ENCODE peak calls at places on chromosome 7, in ten cellular contexts. E is bronchial epithelial cell, M is uterus, F is prostate gland, S is esophagus muscularis mucosa, N is psoas muscle, W is heart right ventricle, R is tibial nerve, O is ovary, A is spleen. T is an unnamed sample.

GRCh38 chr7:151658778-151659177 is 139.1 kb upstream of the RHEB start:
- DNase-seq in S (no peak), F (no peak), E (peak; percentile 42), N (no peak), M (no peak), R (no peak), W (no peak), A (no peak), O (no peak), T (peak; percentile 51)

GRCh38 chr7:84524714-84525694 is 330.4 kb upstream of the SEMA3A start:
- DNase-seq in O (no peak), A (no peak), F (no peak), M (no peak), E (peak; percentile 93), N (no peak), W (no peak), S (no peak), R (no peak), T (peak; percentile 89)

GRCh38 chr7:102433319-102434038 is at the start of gene ORAI2:
- DNase-seq in O (peak; percentile 91), F (peak; percentile 74), E (no peak), W (peak; percentile 78), M (peak; percentile 76), R (peak; percentile 50), N (peak; percentile 83), S (no peak), A (peak; percentile 98), T (peak; percentile 43)

GRCh38 chr7:78714302-78714857 is 739.1 kb downstream of the MAGI2 start:
- DNase-seq in S (no peak), R (no peak), W (no peak), M (no peak), N (no peak), O (no peak), F (no peak), A (no peak), E (no peak), T (no peak)

GRCh38 chr7:30157217-30157616 is 22.4 kb downstream of the MTURN start:
- DNase-seq in A (no peak), M (no peak), N (no peak), E (no peak), O (no peak), F (no peak), R (no peak), W (no peak), S (no peak), T (no peak)

GRCh38 chr7:131699323-131699722 is 142.9 kb upstream of the PODXL start:
- DNase-seq in A (no peak), E (no peak), R (no peak), M (no peak), S (no peak), O (no peak), W (no peak), F (no peak), N (no peak), T (no peak)

GRCh38 chr7:90836937-90837336 is 240.8 kb downstream of the CDK14 start:
- DNase-seq in E (no peak), R (no peak), S (no peak), F (no peak), A (no peak), O (no peak), W (no peak), M (no peak), N (no peak), T (no peak)

GRCh38 chr7:36747251-36747968 is 23.1 kb upstream of the AOAH start:
- DNase-seq in N (no peak), O (no peak), W (no peak), A (no peak), F (no peak), E (peak; percentile 9), M (no peak), R (no peak), S (no peak), T (peak; percentile 23)

GRCh38 chr7:130874071-130874915 is 140.3 kb upstream of the KLF14 start:
- DNase-seq in A (no peak), N (no peak), F (no peak), S (no peak), R (no peak), M (no peak), W (no peak), E (no peak), O (no peak), T (peak; percentile 32)

GRCh38 chr7:1946025-1946424 is 275.9 kb downstream of the ELFN1 start:
- DNase-seq in R (no peak), W (no peak), E (no peak), M (no peak), O (no peak), F (no peak), S (no peak), N (peak; percentile 4), A (peak; percentile 61), T (no peak)

GRCh38 chr7:116393654-116394053 is 105.9 kb upstream of the CAV2 start:
- DNase-seq in S (no peak), R (no peak), O (no peak), A (no peak), N (peak; percentile 27), M (peak; percentile 44), F (no peak), W (peak; percentile 66), E (peak; percentile 78), T (peak; percentile 48)

GRCh38 chr7:143345428-143345900 is 17.0 kb downstream of the FAM131B start:
- DNase-seq in A (peak; percentile 90), F (no peak), S (no peak), W (no peak), O (peak; percentile 49), N (peak; percentile 30), R (no peak), M (no peak), E (peak; percentile 50), T (peak; percentile 33)

GRCh38 chr7:1758417-1758858 is 88.4 kb downstream of the ELFN1 start:
- DNase-seq in A (peak; percentile 72), S (no peak), R (no peak), E (peak; percentile 18), F (peak; percentile 30), N (no peak), O (no peak), M (no peak), W (peak; percentile 46), T (peak; percentile 50)

GRCh38 chr7:50552139-50552538 is 13.1 kb downstream of the DDC start:
- DNase-seq in F (no peak), O (no peak), S (no peak), A (no peak), M (no peak), E (no peak), W (no peak), N (no peak), R (no peak), T (no peak)

GRCh38 chr7:73978681-73979563 is 49.1 kb upstream of the ELN start:
- DNase-seq in O (peak; percentile 35), N (peak; percentile 69), W (peak; percentile 46), A (peak; percentile 79), R (peak; percentile 35), M (peak; percentile 26), S (peak; percentile 88), F (no peak), E (peak; percentile 20), T (peak; percentile 86)
- TF ChIP-seq CTCF in O (no peak), N (peak; percentile 62), W (peak; percentile 41), A (peak; percentile 36), R (no peak), M (no peak), S (no peak), F (peak; percentile 37), E (peak; percentile 46), T (peak; percentile 53)

GRCh38 chr7:157299317-157299612 is 37.5 kb upstream of the DNAJB6 start:
- DNase-seq in N (no peak), S (no peak), R (no peak), M (no peak), W (no peak), O (no peak), E (no peak), A (no peak), F (no peak), T (no peak)

GRCh38 chr7:157299613-157300405 is 37.0 kb upstream of the DNAJB6 start:
- DNase-seq in R (no peak), W (no peak), A (peak; percentile 81), S (no peak), N (no peak), F (no peak), M (no peak), O (no peak), E (no peak), T (peak; percentile 51)

GRCh38 chr7:157300406-157300770 is 36.4 kb upstream of the DNAJB6 start:
- DNase-seq in M (no peak), O (no peak), S (no peak), N (no peak), A (no peak), E (no peak), W (no peak), R (no peak), F (no peak), T (no peak)

GRCh38 chr7:157306836-157307533 is 29.8 kb upstream of the DNAJB6 start:
- DNase-seq in R (no peak), S (no peak), N (no peak), W (no peak), E (no peak), F (no peak), O (no peak), M (no peak), A (no peak), T (no peak)

GRCh38 chr7:157302314-157302711 is 34.5 kb upstream of the DNAJB6 start:
- DNase-seq in A (peak; percentile 96), S (no peak), O (no peak), E (peak; percentile 83), W (peak; percentile 43), N (peak; percentile 56), R (no peak), M (no peak), F (peak; percentile 20), T (no peak)
- H3K4me3 ChIP-seq in A (no peak overlapping the region), S (no peak overlapping the region), O (no peak overlapping the region), E (no peak overlapping the region), W (no peak overlapping the region), N (no peak overlapping the region), R (no peak overlapping the region), M (no peak overlapping the region), F (no peak overlapping the region), T (no peak overlapping the region)

DNA sequence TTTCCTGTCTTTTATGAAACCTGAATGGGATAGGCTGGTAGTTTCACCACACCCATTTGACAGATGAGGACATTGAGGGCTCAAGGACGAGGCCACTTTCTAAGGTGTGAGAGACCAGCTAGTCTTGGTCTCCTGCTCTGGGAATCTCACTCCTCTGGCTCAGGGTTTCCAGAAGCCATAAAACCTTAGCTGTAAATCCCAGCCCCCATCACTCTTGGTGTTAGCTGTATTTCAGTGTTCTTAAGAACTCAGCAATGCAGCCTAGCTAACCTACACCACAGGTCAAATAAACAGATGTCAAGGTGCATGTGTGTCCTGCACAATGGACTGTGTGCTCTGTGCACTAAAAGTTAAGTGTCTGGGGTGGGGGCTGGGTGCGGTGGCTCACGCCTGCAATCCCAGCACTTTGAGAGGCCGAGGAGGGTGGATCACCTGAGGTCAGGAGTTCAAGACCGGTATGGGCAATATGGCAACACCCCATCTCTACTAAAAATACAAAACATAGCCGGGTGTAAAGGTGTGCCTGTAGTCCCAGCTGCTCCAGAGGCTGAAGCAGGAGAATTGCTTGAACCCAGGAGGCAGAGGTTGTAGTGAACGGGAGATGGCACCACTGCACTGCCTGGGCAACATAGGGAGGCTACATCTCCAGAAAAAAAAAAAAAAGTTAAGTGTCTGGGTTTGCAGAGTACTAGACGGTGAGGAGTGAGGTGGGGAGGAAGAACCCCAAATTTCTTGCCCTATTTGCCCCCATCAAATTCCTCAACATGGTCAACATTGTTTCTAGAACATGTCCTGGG is 547 bp upstream of the EPO start:
- DNase-seq in O (no peak), R (no peak), A (no peak), E (peak; percentile 38), F (no peak), M (peak; percentile 51), W (no peak), S (no peak), N (no peak), T (peak; percentile 44)
- TF ChIP-seq CTCF in O (no peak), R (no peak), A (no peak), E (peak; percentile 38), F (no peak), M (peak; percentile 41), W (no peak), S (no peak), N (no peak), T (peak; percentile 37)

GRCh38 chr7:32298403-32299132 is 191.6 kb downstream of the LSM5 start:
- DNase-seq in W (peak; percentile 17), M (no peak), A (no peak), O (no peak), N (no peak), R (no peak), F (no peak), S (no peak), E (no peak), T (no peak)
- H3K4me3 ChIP-seq in W (peak overlapping the region; percentile 47), M (peak overlapping the region; percentile 19), A (peak overlapping the region; percentile 35), O (peak overlapping the region; percentile 28), N (peak overlapping the region; percentile 57), R (peak overlapping the region; percentile 75), F (peak overlapping the region; percentile 21), S (peak overlapping the region; percentile 49), E (peak overlapping the region; percentile 25), T (no peak overlapping the region)

T was measured in fibroblast of mammary gland.